ENCODE peak calls at places on chromosomes 3 and 15, in four cellular contexts. U, M, A and X are unnamed samples.

GRCh38 chr3:74711913-74712512 is 97.6 kb upstream of the CNTN3 start:
- DNase-seq in U (no peak), M (no peak), A (no peak), X (no peak)

GRCh38 chr3:82157952-82158351 is 396.5 kb upstream of the GBE1 start:
- DNase-seq in U (no peak), M (no peak), A (no peak), X (no peak)

GRCh38 chr3:31096661-31097060 is 202.2 kb upstream of the GADL1 start:
- DNase-seq in U (no peak), M (no peak), A (no peak), X (no peak)

GRCh38 chr3:127673191-127674098 is 693 bp downstream of the ABTB1 start:
- DNase-seq in U (peak), M (peak), A (peak), X (no peak)

GRCh38 chr3:49397470-49397869 is 14.3 kb downstream of the RHOA start:
- DNase-seq in U (no peak), M (peak), A (no peak), X (no peak)

GRCh38 chr3:193560870-193561269 is 6.2 kb upstream of the ATP13A4 start:
- DNase-seq in U (peak), M (no peak), A (no peak), X (no peak)

GRCh38 chr15:90286678-90287077 is 21.2 kb downstream of the NGRN start:
- DNase-seq in U (no peak), M (peak), A (no peak), X (no peak)

GRCh38 chr15:80689716-80690115 is 5.4 kb upstream of the ABHD17C start:
- DNase-seq in U (no peak), M (no peak), A (no peak), X (no peak)

GRCh38 chr3:50607271-50608091 is 4.1 kb downstream of the CISH start:
- DNase-seq in U (no peak), M (no peak), A (no peak), X (no peak)

GRCh38 chr3:33624756-33625155 is 93.3 kb downstream of the CLASP2 start:
- DNase-seq in U (no peak), M (no peak), A (no peak), X (no peak)

GRCh38 chr3:185153170-185153733 is 392 bp upstream of the C3orf70 start:
- DNase-seq in U (no peak), M (no peak), A (no peak), X (no peak)

GRCh38 chr15:57550640-57551039 is 41.1 kb upstream of the MYZAP start:
- DNase-seq in U (no peak), M (no peak), A (no peak), X (no peak)

GRCh38 chr3:1251282-1252060 is 158.6 kb downstream of the CNTN6 start:
- DNase-seq in U (no peak), M (no peak), A (no peak), X (no peak)

GRCh38 chr3:197791120-197792018 is at the start of gene LRCH3:
- DNase-seq in U (peak), M (peak), A (peak), X (peak)

GRCh38 chr3:9028134-9028533 is 64.9 kb upstream of the RAD18 start:
- DNase-seq in U (peak), M (no peak), A (no peak), X (no peak)

GRCh38 chr15:101020451-101020850 is 101.3 kb downstream of the LRRK1 start:
- DNase-seq in U (no peak), M (no peak), A (no peak), X (no peak)

GRCh38 chr3:61594978-61595687 is 33.8 kb downstream of the PTPRG start:
- DNase-seq in U (no peak), M (no peak), A (no peak), X (no peak)

GRCh38 chr3:126057936-126058335 is 26.0 kb downstream of the SLC41A3 start:
- DNase-seq in U (no peak), M (no peak), A (no peak), X (no peak)

GRCh38 chr15:59830873-59831272 is 141.8 kb upstream of the BNIP2 start:
- DNase-seq in U (no peak), M (no peak), A (no peak), X (no peak)

GRCh38 chr3:138682674-138683073 is 74.1 kb downstream of the FAIM start:
- DNase-seq in U (no peak), M (no peak), A (no peak), X (no peak)